ENCODE peak calls at places on chromosomes 4 and X, in six cellular contexts. One of them, this sample, is unnamed. For H3K4me1, the result is how much of the 10 kb centered on the place peaks cover.

GRCh38 chr4:163331629-163332360 is 601 bp downstream of the NPY1R start:
- DNase-seq in SK-N-SH: peak
- DNase-seq in tibial nerve: no peak
- DNase-seq in thoracic aorta: no peak
- DNase-seq in psoas muscle: peak
- DNase-seq in fibroblast of lung: peak
- DNase-seq in this sample: peak

GRCh38 chrX:14029039-14029424 is 660 bp downstream of the GEMIN8 start:
- DNase-seq in fibroblast of lung: peak
- DNase-seq in tibial nerve: no peak
- DNase-seq in SK-N-SH: peak
- DNase-seq in thoracic aorta: no peak
- DNase-seq in psoas muscle: no peak
- DNase-seq in this sample: no peak

GRCh38 chr4:15729910-15730533 is 27.2 kb downstream of the BST1 start:
- DNase-seq in fibroblast of lung: peak
- DNase-seq in SK-N-SH: peak
- DNase-seq in thoracic aorta: no peak
- DNase-seq in tibial nerve: peak
- DNase-seq in psoas muscle: no peak
- DNase-seq in this sample: peak

GRCh38 chrX:129875669-129876068 is 30.3 kb upstream of the UTP14A start:
- DNase-seq in psoas muscle: no peak
- DNase-seq in thoracic aorta: no peak
- DNase-seq in tibial nerve: no peak
- DNase-seq in fibroblast of lung: peak
- DNase-seq in SK-N-SH: no peak
- DNase-seq in this sample: no peak

GRCh38 chr4:55854132-55854531 is 684 bp downstream of the EXOC1 start:
- DNase-seq in psoas muscle: no peak
- DNase-seq in thoracic aorta: no peak
- DNase-seq in tibial nerve: no peak
- DNase-seq in SK-N-SH: peak
- DNase-seq in fibroblast of lung: no peak
- DNase-seq in this sample: peak

GRCh38 chr4:17597517-17597916 is 16.9 kb upstream of the MED28 start:
- DNase-seq in thoracic aorta: no peak
- DNase-seq in fibroblast of lung: peak
- DNase-seq in tibial nerve: no peak
- DNase-seq in psoas muscle: no peak
- DNase-seq in SK-N-SH: peak
- DNase-seq in this sample: peak

GRCh38 chrX:85994787-85995186 is 52.6 kb downstream of the CHM start:
- DNase-seq in tibial nerve: no peak
- DNase-seq in thoracic aorta: no peak
- DNase-seq in psoas muscle: no peak
- DNase-seq in fibroblast of lung: peak
- DNase-seq in SK-N-SH: no peak
- DNase-seq in this sample: no peak

GRCh38 chr4:145154573-145154972 is 25.8 kb downstream of the OTUD4 start:
- DNase-seq in SK-N-SH: no peak
- DNase-seq in fibroblast of lung: peak
- DNase-seq in thoracic aorta: no peak
- DNase-seq in tibial nerve: no peak
- DNase-seq in psoas muscle: no peak
- DNase-seq in this sample: peak

GRCh38 chr4:11669156-11669555 is 240.5 kb upstream of the HS3ST1 start:
- DNase-seq in thoracic aorta: no peak
- DNase-seq in fibroblast of lung: no peak
- DNase-seq in psoas muscle: no peak
- DNase-seq in SK-N-SH: no peak
- DNase-seq in tibial nerve: no peak
- DNase-seq in this sample: no peak

GRCh38 chrX:21781525-21781924 is 23.6 kb upstream of the SMPX start:
- DNase-seq in thoracic aorta: no peak
- DNase-seq in tibial nerve: no peak
- DNase-seq in fibroblast of lung: no peak
- DNase-seq in SK-N-SH: no peak
- DNase-seq in psoas muscle: no peak
- DNase-seq in this sample: no peak

GRCh38 chrX:65697915-65698796 is 30.7 kb downstream of the MSN start:
- DNase-seq in tibial nerve: no peak
- DNase-seq in fibroblast of lung: no peak
- DNase-seq in psoas muscle: no peak
- DNase-seq in thoracic aorta: no peak
- DNase-seq in SK-N-SH: no peak
- DNase-seq in this sample: no peak

GRCh38 chr4:94352996-94353395 is 10.4 kb upstream of the HPGDS start:
- DNase-seq in psoas muscle: no peak
- DNase-seq in fibroblast of lung: no peak
- DNase-seq in SK-N-SH: no peak
- DNase-seq in tibial nerve: peak
- DNase-seq in thoracic aorta: no peak
- DNase-seq in this sample: no peak

GRCh38 chr4:148435654-148436406 is 6.4 kb downstream of the NR3C2 start:
- DNase-seq in fibroblast of lung: no peak
- DNase-seq in tibial nerve: no peak
- DNase-seq in SK-N-SH: no peak
- DNase-seq in psoas muscle: peak
- DNase-seq in thoracic aorta: no peak
- DNase-seq in this sample: no peak

GRCh38 chrX:140229187-140229586 is 263.9 kb upstream of the CXorf66 start:
- DNase-seq in psoas muscle: no peak
- DNase-seq in thoracic aorta: no peak
- DNase-seq in SK-N-SH: no peak
- DNase-seq in fibroblast of lung: no peak
- DNase-seq in tibial nerve: no peak
- DNase-seq in this sample: no peak

GRCh38 chrX:49878834-49879655 is at the start of gene USP27X:
- DNase-seq in thoracic aorta: peak
- DNase-seq in SK-N-SH: peak
- DNase-seq in tibial nerve: peak
- DNase-seq in fibroblast of lung: peak
- DNase-seq in psoas muscle: peak
- DNase-seq in this sample: peak

GRCh38 chr4:124939908-124940307 is 227.4 kb upstream of the ANKRD50 start:
- DNase-seq in fibroblast of lung: no peak
- DNase-seq in thoracic aorta: no peak
- DNase-seq in tibial nerve: no peak
- DNase-seq in psoas muscle: no peak
- DNase-seq in SK-N-SH: no peak
- DNase-seq in this sample: no peak

GRCh38 chr4:5998333-5998936 is 19.8 kb downstream of the C4orf50 start:
- DNase-seq in psoas muscle: peak
- DNase-seq in tibial nerve: peak
- DNase-seq in thoracic aorta: no peak
- DNase-seq in SK-N-SH: peak
- DNase-seq in fibroblast of lung: peak
- DNase-seq in this sample: peak

GRCh38 chr4:77190053-77190452 is 33.0 kb downstream of the CCNG2 start:
- DNase-seq in thoracic aorta: no peak
- DNase-seq in fibroblast of lung: no peak
- DNase-seq in psoas muscle: no peak
- DNase-seq in tibial nerve: no peak
- DNase-seq in SK-N-SH: no peak
- DNase-seq in this sample: peak

GRCh38 chrX:70439016-70439415 is 5.6 kb upstream of the DLG3 start:
- DNase-seq in tibial nerve: no peak
- DNase-seq in thoracic aorta: no peak
- DNase-seq in fibroblast of lung: no peak
- DNase-seq in psoas muscle: no peak
- DNase-seq in SK-N-SH: no peak
- DNase-seq in this sample: no peak

GRCh38 chr4:162683659-162684370 is 482.9 kb downstream of the NAF1 start:
- DNase-seq in thoracic aorta: no peak
- DNase-seq in SK-N-SH: no peak
- DNase-seq in psoas muscle: no peak
- DNase-seq in fibroblast of lung: no peak
- DNase-seq in tibial nerve: no peak
- DNase-seq in this sample: peak

GRCh38 chr4:1381181-1381621 is 25.0 kb downstream of the NKX1-1 start:
- DNase-seq in SK-N-SH: no peak
- DNase-seq in fibroblast of lung: no peak
- DNase-seq in psoas muscle: no peak
- DNase-seq in thoracic aorta: no peak
- DNase-seq in tibial nerve: no peak
- DNase-seq in this sample: no peak

GRCh38 chrX:64204701-64205440 is 637 bp downstream of the AMER1 start:
- DNase-seq in fibroblast of lung: peak
- DNase-seq in psoas muscle: peak
- DNase-seq in SK-N-SH: peak
- DNase-seq in tibial nerve: peak
- DNase-seq in thoracic aorta: no peak
- DNase-seq in this sample: peak

GRCh38 chr4:40681600-40682297 is 52.1 kb upstream of the RBM47 start:
- DNase-seq in psoas muscle: no peak
- DNase-seq in fibroblast of lung: no peak
- DNase-seq in SK-N-SH: no peak
- DNase-seq in tibial nerve: no peak
- DNase-seq in thoracic aorta: no peak
- DNase-seq in this sample: no peak

GRCh38 chr4:41204400-41204978 is 9.9 kb downstream of the APBB2 start:
- DNase-seq in fibroblast of lung: peak
- DNase-seq in psoas muscle: peak
- DNase-seq in tibial nerve: no peak
- DNase-seq in SK-N-SH: no peak
- DNase-seq in thoracic aorta: no peak
- DNase-seq in this sample: no peak

GRCh38 chr4:1842993-1843448 is 12.9 kb downstream of the LETM1 start:
- DNase-seq in tibial nerve: peak
- DNase-seq in SK-N-SH: no peak
- DNase-seq in fibroblast of lung: peak
- DNase-seq in psoas muscle: no peak
- DNase-seq in thoracic aorta: no peak
- DNase-seq in this sample: no peak

GRCh38 chrX:7088968-7089615 is 58.4 kb upstream of the STS start:
- DNase-seq in SK-N-SH: no peak
- DNase-seq in fibroblast of lung: no peak
- DNase-seq in psoas muscle: no peak
- DNase-seq in tibial nerve: no peak
- DNase-seq in thoracic aorta: no peak
- DNase-seq in this sample: peak

GRCh38 chr4:73922766-73923630 is 53.8 kb downstream of the CXCL1 start:
- DNase-seq in thoracic aorta: no peak
- DNase-seq in psoas muscle: no peak
- DNase-seq in tibial nerve: no peak
- DNase-seq in SK-N-SH: no peak
- DNase-seq in fibroblast of lung: peak
- DNase-seq in this sample: no peak

GRCh38 chr4:87901426-87901825 is 68.7 kb downstream of the MEPE start:
- DNase-seq in tibial nerve: no peak
- DNase-seq in psoas muscle: no peak
- DNase-seq in fibroblast of lung: no peak
- DNase-seq in SK-N-SH: peak
- DNase-seq in thoracic aorta: no peak
- DNase-seq in this sample: peak

DNA sequence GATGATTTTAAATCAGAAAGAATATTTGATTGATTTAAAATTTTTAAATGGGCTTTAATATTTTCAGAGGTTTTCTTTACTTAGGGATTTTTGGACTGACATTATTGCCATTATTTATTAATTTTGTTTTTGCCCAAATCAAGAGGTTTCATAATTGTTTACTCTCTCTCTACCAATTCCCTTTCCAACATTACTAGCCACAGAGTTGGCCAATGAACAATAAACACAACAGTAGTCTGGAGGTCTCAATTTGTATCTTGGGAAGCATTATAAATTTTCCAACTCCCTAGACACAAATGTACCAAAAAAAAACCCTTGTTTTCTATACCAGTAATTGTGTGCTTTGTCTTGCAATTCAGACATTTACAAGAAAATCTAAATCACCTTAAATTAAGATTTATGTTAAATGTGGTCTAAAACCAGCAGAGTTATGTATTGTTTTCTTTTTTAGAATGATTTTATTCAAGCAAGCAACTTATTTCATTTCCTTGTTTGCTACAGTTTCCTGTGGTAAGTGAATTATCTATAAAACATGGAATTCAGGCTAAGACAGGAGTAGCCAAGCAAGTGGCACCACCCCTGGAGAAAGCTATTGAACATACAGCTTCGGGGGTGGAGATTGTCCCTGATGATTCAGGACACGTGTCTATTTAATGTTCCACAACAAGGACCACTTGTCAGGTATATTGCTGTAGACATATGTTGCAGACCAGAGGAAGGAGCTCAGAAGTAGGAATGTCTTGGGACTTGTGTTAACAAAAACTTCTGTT is 622 bp downstream of the KLKB1 start:
- DNase-seq in thoracic aorta: no peak
- DNase-seq in fibroblast of lung: no peak
- DNase-seq in tibial nerve: no peak
- DNase-seq in SK-N-SH: no peak
- DNase-seq in psoas muscle: no peak
- DNase-seq in this sample: no peak
- H3K4me3 ChIP-seq in thoracic aorta: peak
- H3K4me3 ChIP-seq in fibroblast of lung: no peak
- H3K4me3 ChIP-seq in tibial nerve: peak
- H3K4me3 ChIP-seq in SK-N-SH: no peak
- H3K4me3 ChIP-seq in psoas muscle: peak
- H3K4me3 ChIP-seq in this sample: no peak

GRCh38 chr4:3847211-3847940 is 81.2 kb downstream of the ADRA2C start:
- DNase-seq in thoracic aorta: no peak
- DNase-seq in psoas muscle: no peak
- DNase-seq in fibroblast of lung: no peak
- DNase-seq in tibial nerve: no peak
- DNase-seq in SK-N-SH: no peak
- DNase-seq in this sample: no peak
- H3K4me1 ChIP-seq in thoracic aorta: under half
- H3K4me1 ChIP-seq in psoas muscle: under half
- H3K4me1 ChIP-seq in fibroblast of lung: under half
- H3K4me1 ChIP-seq in tibial nerve: under half
- H3K4me1 ChIP-seq in SK-N-SH: under half
- H3K4me1 ChIP-seq in this sample: under half

GRCh38 chr4:185728886-185729285 is 83.1 kb downstream of the SORBS2 start:
- DNase-seq in tibial nerve: no peak
- DNase-seq in psoas muscle: no peak
- DNase-seq in fibroblast of lung: no peak
- DNase-seq in thoracic aorta: no peak
- DNase-seq in SK-N-SH: no peak
- DNase-seq in this sample: no peak
- H3K27ac ChIP-seq in tibial nerve: no peak
- H3K27ac ChIP-seq in psoas muscle: no peak
- H3K27ac ChIP-seq in fibroblast of lung: no peak
- H3K27ac ChIP-seq in thoracic aorta: peak
- H3K27ac ChIP-seq in SK-N-SH: no peak
- H3K27ac ChIP-seq in this sample: no peak

DNA sequence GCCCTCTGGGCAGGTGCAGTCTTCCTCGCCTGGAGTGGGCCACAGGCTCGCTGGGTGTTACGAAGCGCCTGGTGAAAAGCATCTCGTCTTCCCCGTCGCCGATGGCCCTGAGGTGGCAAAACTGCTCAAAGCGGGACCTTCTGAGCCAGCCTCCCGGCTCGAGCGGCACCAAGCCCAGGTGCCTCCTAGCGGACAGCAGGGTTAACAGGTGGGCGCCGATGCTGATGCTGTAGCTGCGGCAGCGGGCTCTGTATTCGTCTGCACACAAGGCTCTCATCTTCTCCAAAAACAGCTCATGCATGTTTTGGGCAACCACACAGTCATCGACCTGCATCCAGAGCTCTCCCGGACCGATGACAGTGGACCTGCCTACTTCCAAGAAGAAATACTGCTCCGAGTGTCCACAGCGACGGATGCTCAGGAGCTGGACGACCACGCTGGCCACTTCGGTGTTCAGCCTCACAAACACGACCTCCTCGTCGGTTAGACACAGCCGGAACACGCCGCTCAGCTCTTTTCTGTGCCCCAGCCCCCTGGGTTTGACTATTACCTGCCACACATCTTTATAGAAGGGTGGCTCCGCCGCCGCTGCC is 1.2 kb downstream of the IRS4 start:
- DNase-seq in thoracic aorta: no peak
- DNase-seq in psoas muscle: no peak
- DNase-seq in tibial nerve: no peak
- DNase-seq in fibroblast of lung: no peak
- DNase-seq in SK-N-SH: peak
- DNase-seq in this sample: peak
- H3K4me3 ChIP-seq in thoracic aorta: peak
- H3K4me3 ChIP-seq in psoas muscle: peak
- H3K4me3 ChIP-seq in tibial nerve: peak
- H3K4me3 ChIP-seq in fibroblast of lung: no peak
- H3K4me3 ChIP-seq in SK-N-SH: no peak
- H3K4me3 ChIP-seq in this sample: no peak